ENCODE peak calls at places on chromosomes 11 and 22, in ten cellular contexts. R is AG04450; I is KG1; G is activated naive CD8-positive, alpha-beta T cell treated with anti-CD3 and anti-CD28 coated beads, Interleukin-2, amount 50 U/mL, for 16 hours; Q is stimulated activated CD4-positive, alpha-beta T cell treated with anti-CD3 and anti-CD28 coated beads, Interleukin-1b, Interleukin-23, amount 100 ng/mL, for 1 hour; Z is WTC11; H is tibial nerve; P is stimulated activated effector memory CD8-positive, alpha-beta T cell treated with anti-CD3 and anti-CD28 coated beads, Interleukin-12 subunit alpha, Interleukin-12 subunit beta, amount 100 ng/mL, for 72 hours; J is MCF 10A; D is neural crest cell. M is an unnamed sample.

GRCh38 chr22:24827305-24827704 is 21.3 kb downstream of the SGSM1 start:
- DNase-seq in R (no peak), I (no peak), G (no peak), Q (no peak), Z (no peak), H (no peak), P (no peak), J (no peak), D (no peak), M (no peak)

GRCh38 chr11:68677432-68677831 is 6.9 kb upstream of the GAL start:
- DNase-seq in R (peak), I (no peak), G (no peak), Q (no peak), Z (no peak), H (no peak), P (no peak), J (peak), D (no peak), M (no peak)

GRCh38 chr11:79019277-79019676 is 421.6 kb downstream of the TENM4 start:
- DNase-seq in R (no peak), I (no peak), G (no peak), Q (no peak), Z (no peak), H (no peak), P (no peak), J (no peak), D (no peak), M (no peak)

GRCh38 chr11:45411221-45411946 is 125.2 kb upstream of the SYT13 start:
- DNase-seq in R (no peak), I (no peak), G (no peak), Q (no peak), Z (no peak), H (no peak), P (no peak), J (no peak), D (no peak), M (no peak)

GRCh38 chr22:36292823-36293530 is 40.0 kb downstream of the APOL1 start:
- DNase-seq in R (no peak), I (no peak), G (no peak), Q (no peak), Z (no peak), H (no peak), P (no peak), J (no peak), D (no peak), M (no peak)

GRCh38 chr22:29621761-29622526 is 18.5 kb downstream of the NF2 start:
- DNase-seq in R (peak), I (no peak), G (no peak), Q (no peak), Z (no peak), H (no peak), P (no peak), J (peak), D (no peak), M (no peak)

GRCh38 chr22:41603873-41604332 is 14.3 kb upstream of the PMM1 start:
- DNase-seq in R (no peak), I (no peak), G (no peak), Q (no peak), Z (no peak), H (no peak), P (peak), J (no peak), D (no peak), M (no peak)

GRCh38 chr11:131932584-131933360 is 562.4 kb downstream of the NTM start:
- DNase-seq in R (no peak), I (no peak), G (no peak), Q (no peak), Z (no peak), H (no peak), P (no peak), J (no peak), D (no peak), M (no peak)

GRCh38 chr22:37222440-37222971 is 10.2 kb upstream of the SSTR3 start:
- DNase-seq in R (no peak), I (no peak), G (no peak), Q (no peak), Z (no peak), H (no peak), P (peak), J (no peak), D (no peak), M (no peak)

GRCh38 chr11:11842426-11843008 is 745 bp downstream of the USP47 start:
- DNase-seq in R (no peak), I (peak), G (peak), Q (peak), Z (no peak), H (no peak), P (no peak), J (peak), D (peak), M (no peak)

GRCh38 chr11:9203715-9204311 is 61.3 kb downstream of the DENND5A start:
- DNase-seq in R (no peak), I (no peak), G (no peak), Q (no peak), Z (peak), H (no peak), P (no peak), J (no peak), D (no peak), M (no peak)

GRCh38 chr11:22730319-22730718 is 63.9 kb downstream of the GAS2 start:
- DNase-seq in R (no peak), I (no peak), G (no peak), Q (no peak), Z (no peak), H (no peak), P (no peak), J (peak), D (no peak), M (no peak)

GRCh38 chr11:12077535-12078280 is 32.7 kb upstream of the MICAL2 start:
- DNase-seq in R (no peak), I (no peak), G (no peak), Q (no peak), Z (no peak), H (no peak), P (no peak), J (no peak), D (no peak), M (no peak)

GRCh38 chr11:85967457-85967856 is 101.4 kb downstream of the PICALM start:
- DNase-seq in R (no peak), I (no peak), G (no peak), Q (no peak), Z (no peak), H (no peak), P (no peak), J (no peak), D (no peak), M (no peak)

GRCh38 chr11:75429902-75430691 is 2.9 kb downstream of the KLHL35 start:
- DNase-seq in R (no peak), I (no peak), G (peak), Q (peak), Z (peak), H (peak), P (peak), J (no peak), D (peak), M (no peak)